ENCODE peak calls at places on chromosomes 1 and 21, in seven cellular contexts. K is IMR-90, I is Peyer's patch, V is HCT116, N is sigmoid colon, P is stomach, J is body of pancreas. B is an unnamed sample.
A peak's percentile ranks its signal among the peaks of the same experiment; 100 is the strongest.

GRCh38 chr1:26959722-26960624 is at the start of gene KDF1:
- DNase-seq in K (no peak), J (peak; percentile 94), P (peak; percentile 92), N (no peak), V (peak; percentile 61), I (peak; percentile 59), B (no peak)

GRCh38 chr21:27403011-27403410 is 436.1 kb upstream of the ADAMTS5 start:
- DNase-seq in P (no peak), N (no peak), K (no peak), I (no peak), V (no peak), J (no peak), B (no peak)

GRCh38 chr1:10257851-10258250 is 47.5 kb downstream of the KIF1B start:
- DNase-seq in P (no peak), K (no peak), V (no peak), N (no peak), J (no peak), I (no peak), B (no peak)

GRCh38 chr1:41713557-41714327 is 205.0 kb downstream of the HIVEP3 start:
- DNase-seq in P (no peak), N (no peak), J (no peak), I (no peak), K (peak; percentile 92), V (no peak), B (no peak)

GRCh38 chr1:223269006-223269405 is 95.0 kb downstream of the SUSD4 start:
- DNase-seq in J (no peak), V (no peak), K (no peak), N (no peak), I (no peak), P (peak; percentile 31), B (no peak)

GRCh38 chr1:98164508-98164907 is 243.7 kb upstream of the DPYD start:
- DNase-seq in P (no peak), I (no peak), J (no peak), V (no peak), N (no peak), K (no peak), B (no peak)

GRCh38 chr1:53669511-53670191 is 69.3 kb downstream of the GLIS1 start:
- DNase-seq in P (no peak), I (no peak), V (no peak), N (no peak), J (no peak), K (no peak), B (no peak)

GRCh38 chr1:243179714-243180113 is 75.4 kb downstream of the CEP170 start:
- DNase-seq in P (no peak), N (no peak), V (no peak), K (no peak), I (no peak), J (no peak), B (no peak)

GRCh38 chr1:203090667-203091320 is 5.0 kb upstream of the MYOG start:
- DNase-seq in K (peak; percentile 10), P (peak; percentile 8), J (no peak), N (no peak), I (no peak), V (no peak), B (peak; percentile 55)

GRCh38 chr1:15994590-15995351 is 9.3 kb upstream of the SRARP start:
- DNase-seq in K (peak; percentile 56), N (peak; percentile 84), J (peak; percentile 75), P (peak; percentile 63), I (peak; percentile 42), V (peak; percentile 60), B (no peak)

GRCh38 chr1:7043729-7044470 is 258.6 kb downstream of the CAMTA1 start:
- DNase-seq in I (no peak), P (no peak), J (no peak), V (no peak), K (no peak), N (no peak), B (no peak)

GRCh38 chr1:40394456-40395172 is 21.1 kb downstream of the SMAP2 start:
- DNase-seq in J (no peak), I (no peak), V (no peak), N (no peak), K (peak; percentile 78), P (no peak), B (no peak)

GRCh38 chr1:169003864-169004516 is 102.5 kb upstream of the ATP1B1 start:
- DNase-seq in I (no peak), K (no peak), V (no peak), P (peak; percentile 61), J (peak; percentile 39), N (peak; percentile 71), B (no peak)

GRCh38 chr1:225462429-225462713 is 34.5 kb upstream of the LBR start:
- DNase-seq in J (peak; percentile 13), P (no peak), N (no peak), V (no peak), K (no peak), I (no peak), B (no peak)

GRCh38 chr1:149846042-149846441 is 53.3 kb upstream of the BOLA1 start:
- DNase-seq in V (no peak), P (no peak), N (no peak), I (peak; percentile 15), J (no peak), K (no peak), B (no peak)

DNA sequence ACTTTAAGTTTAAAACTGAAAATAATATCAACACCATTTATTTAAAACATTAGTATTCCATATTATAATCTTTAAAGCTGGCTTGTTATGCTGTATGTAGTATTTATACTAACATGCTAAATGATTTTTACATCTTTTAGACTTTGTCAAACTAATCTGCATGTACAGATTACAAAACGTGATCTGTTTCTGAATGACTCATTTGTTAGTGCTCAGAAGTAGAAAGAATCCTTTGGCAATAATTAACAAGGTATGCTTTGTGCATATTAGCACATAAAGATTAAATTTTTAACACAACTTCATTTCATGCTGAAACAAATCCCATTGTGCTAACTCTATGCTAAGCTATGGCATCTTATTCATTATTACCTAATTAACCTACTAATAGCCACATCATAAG is 242.4 kb downstream of the BARHL2 start:
- DNase-seq in I (no peak), V (no peak), J (no peak), K (no peak), N (no peak), P (no peak), B (no peak)
- H3K4me3 ChIP-seq in I (no peak overlapping the region), V (no peak overlapping the region), J (no peak overlapping the region), K (no peak overlapping the region), N (no peak overlapping the region), P (no peak overlapping the region), B (no peak overlapping the region)

GRCh38 chr1:8418301-8418700 is 100.4 kb downstream of the SLC45A1 start:
- DNase-seq in V (no peak), J (no peak), K (no peak), P (no peak), I (no peak), N (no peak), B (no peak)
- H3K4me1 ChIP-seq in V (peaks cover 5% of the 10 kb centered on the region), J (peaks cover 86% of the 10 kb centered on the region), K (peaks cover 18% of the 10 kb centered on the region), P (peaks cover 85% of the 10 kb centered on the region), I (peaks cover 73% of the 10 kb centered on the region), N (peaks cover 72% of the 10 kb centered on the region), B (peaks cover 78% of the 10 kb centered on the region)

GRCh38 chr1:201482755-201483154 is 13.8 kb upstream of the PHLDA3 start:
- DNase-seq in K (no peak), I (no peak), P (no peak), J (no peak), V (no peak), N (no peak), B (no peak)

GRCh38 chr1:201481004-201481380 is 12.0 kb upstream of the PHLDA3 start:
- DNase-seq in P (no peak), I (no peak), J (no peak), N (no peak), K (no peak), V (no peak), B (no peak)

GRCh38 chr1:201483373-201483949 is 14.5 kb upstream of the PHLDA3 start:
- DNase-seq in V (no peak), P (no peak), J (no peak), I (no peak), N (no peak), K (no peak), B (no peak)

GRCh38 chr1:201480231-201481003 is 11.4 kb upstream of the PHLDA3 start:
- DNase-seq in K (no peak), J (peak; percentile 92), P (peak; percentile 84), I (peak; percentile 75), V (peak; percentile 92), N (peak; percentile 92), B (peak; percentile 91)

DNA sequence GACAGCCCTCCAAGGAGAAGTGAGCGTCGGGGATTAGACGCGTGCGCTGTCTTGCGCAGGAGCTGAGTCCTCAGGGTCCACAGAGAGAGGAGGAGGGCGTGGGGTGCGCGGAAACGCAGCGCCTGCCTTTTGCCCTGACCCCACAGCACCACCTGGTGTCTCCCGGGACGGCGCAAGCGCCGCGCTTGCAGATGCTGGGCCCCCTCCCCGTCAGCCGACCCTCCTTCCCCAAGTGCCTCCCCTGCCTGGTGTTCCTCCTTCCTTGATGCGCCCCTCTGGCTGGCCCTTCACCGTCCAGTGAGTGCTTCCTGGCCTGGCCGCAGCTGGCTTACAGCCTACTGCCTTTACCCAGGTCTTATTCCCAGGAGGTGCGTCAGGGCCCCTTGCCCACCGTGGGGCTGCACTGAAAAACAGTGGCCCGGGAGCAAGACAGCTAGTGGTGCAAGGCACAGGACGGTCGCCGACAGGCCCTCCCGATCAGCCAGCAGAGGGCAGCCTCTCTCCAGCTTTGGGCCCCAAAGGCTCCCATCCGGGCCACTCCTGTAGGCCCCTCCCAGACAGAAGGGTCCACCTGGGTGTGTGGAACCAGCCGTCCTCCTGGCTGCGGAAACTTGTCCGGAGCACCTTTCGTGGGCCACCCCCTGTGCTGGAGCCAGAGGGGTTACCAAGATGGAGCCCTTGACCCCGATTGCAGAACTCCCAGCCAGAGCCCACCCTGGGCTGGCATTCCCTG is 12.9 kb upstream of the PHLDA3 start:
- DNase-seq in N (peak; percentile 96), I (peak; percentile 74), P (peak; percentile 87), V (peak; percentile 76), J (peak; percentile 91), K (peak; percentile 73), B (peak; percentile 93)
- TF ChIP-seq POLR2A in N (no peak), I (no peak), P (no peak), V (no peak), J (no peak), K (no peak), B (no peak)

DNA sequence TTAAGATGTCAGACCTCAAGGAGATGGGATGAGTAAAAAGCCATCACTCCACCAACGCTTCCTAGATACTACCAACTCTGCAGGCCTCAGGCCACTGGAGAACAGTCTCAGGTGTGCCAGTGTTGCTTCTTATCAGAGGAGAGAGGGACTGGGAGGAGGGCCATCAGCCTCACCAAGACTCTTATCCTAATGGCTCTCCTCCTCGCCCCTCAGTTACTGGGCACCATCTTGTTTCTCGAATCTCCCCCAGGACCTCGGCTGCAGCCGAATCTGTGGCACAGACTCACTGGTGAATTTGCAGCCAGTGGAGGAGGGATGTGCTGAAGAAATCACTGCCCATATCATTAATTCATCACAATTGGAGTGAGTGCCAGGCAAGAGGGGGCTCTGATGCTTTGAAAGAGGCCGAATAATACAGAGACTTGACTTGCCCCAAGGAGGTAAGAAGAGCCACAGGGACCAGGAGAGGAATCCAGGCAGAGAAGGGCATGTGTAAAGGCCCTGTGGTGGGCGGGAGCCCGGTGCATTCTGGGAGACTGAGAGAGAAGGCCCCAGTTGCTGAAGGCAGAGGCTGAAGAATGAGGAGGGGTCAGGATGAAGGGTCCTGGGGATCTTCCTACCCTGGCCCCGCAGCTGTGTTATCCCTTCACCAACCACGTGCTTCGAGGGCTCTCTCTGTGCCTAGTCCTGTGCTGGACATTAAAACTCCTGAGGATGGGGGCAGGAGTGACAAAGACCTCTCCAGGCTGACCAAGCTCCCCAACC is 129.8 kb downstream of the PTPRU start:
- DNase-seq in V (no peak), K (no peak), P (no peak), N (peak; percentile 30), J (no peak), I (no peak), B (no peak)
- H3K4me3 ChIP-seq in V (no peak overlapping the region), K (no peak overlapping the region), P (no peak overlapping the region), N (no peak overlapping the region), J (no peak overlapping the region), I (no peak overlapping the region), B (no peak overlapping the region)